ENCODE peak calls at places on chromosome 7, in five cellular contexts. O is aorta, L is right atrium auricular region, I is brain microvascular endothelial cell, S is esophagus squamous epithelium. D is an unnamed sample.
A peak's percentile ranks its signal among the peaks of the same experiment; 100 is the strongest.

GRCh38 chr7:42262907-42263466 is 26.0 kb upstream of the GLI3 start:
- DNase-seq in I (no peak), L (no peak), O (peak; percentile 81), S (no peak), D (no peak)

GRCh38 chr7:149495785-149496641 is 1.6 kb downstream of the ZNF746 start:
- DNase-seq in L (peak; percentile 92), I (peak; percentile 89), O (peak; percentile 86), S (no peak), D (no peak)

GRCh38 chr7:138468244-138469123 is 8.4 kb downstream of the TRIM24 start:
- DNase-seq in I (no peak), S (no peak), L (no peak), O (no peak), D (no peak)

GRCh38 chr7:151379534-151380198 is 30.2 kb downstream of the WDR86 start:
- DNase-seq in I (no peak), O (no peak), L (no peak), S (no peak), D (no peak)

GRCh38 chr7:155295511-155295910 is 2.2 kb upstream of the INSIG1 start:
- DNase-seq in S (no peak), L (peak; percentile 50), O (no peak), I (no peak), D (no peak)

GRCh38 chr7:103447073-103447960 is 1.3 kb upstream of the SLC26A5 start:
- DNase-seq in S (no peak), I (peak; percentile 46), O (no peak), L (no peak), D (no peak)

GRCh38 chr7:94289071-94289470 is 105.6 kb upstream of the COL1A2 start:
- DNase-seq in O (peak; percentile 72), L (peak; percentile 74), S (no peak), I (peak; percentile 87), D (no peak)

GRCh38 chr7:90180649-90181048 is 26.4 kb downstream of the STEAP1 start:
- DNase-seq in L (no peak), S (no peak), I (no peak), O (no peak), D (no peak)

GRCh38 chr7:149109969-149110368 is 16.2 kb downstream of the ZNF425 start:
- DNase-seq in S (no peak), O (no peak), L (no peak), I (no peak), D (no peak)

GRCh38 chr7:24361001-24361400 is 77.0 kb downstream of the NPY start:
- DNase-seq in I (no peak), S (no peak), L (no peak), O (no peak), D (no peak)

GRCh38 chr7:126140858-126141491 is 1111.8 kb downstream of the GRM8 start:
- DNase-seq in S (no peak), O (no peak), I (no peak), L (no peak), D (no peak)

GRCh38 chr7:158394936-158395335 is 192.7 kb downstream of the PTPRN2 start:
- DNase-seq in I (no peak), L (no peak), S (no peak), O (no peak), D (no peak)

GRCh38 chr7:14403587-14403986 is 414.1 kb upstream of the ETV1 start:
- DNase-seq in L (no peak), S (no peak), O (no peak), I (no peak), D (no peak)

GRCh38 chr7:100485514-100485913 is 1.8 kb downstream of the NYAP1 start:
- DNase-seq in O (no peak), S (no peak), I (no peak), L (no peak), D (no peak)

GRCh38 chr7:74051629-74052410 is 23.8 kb downstream of the ELN start:
- DNase-seq in O (peak; percentile 47), L (no peak), S (no peak), I (no peak), D (no peak)

GRCh38 chr7:54904130-54904529 is 114.7 kb upstream of the EGFR start:
- DNase-seq in O (no peak), L (no peak), S (no peak), I (peak; percentile 87), D (no peak)

GRCh38 chr7:44733708-44734481 is 14.8 kb upstream of the ZMIZ2 start:
- DNase-seq in L (no peak), O (no peak), S (no peak), I (peak; percentile 90), D (no peak)

GRCh38 chr7:155457544-155458316 is at the start of gene EN2:
- DNase-seq in I (no peak), O (no peak), S (no peak), L (no peak), D (no peak)

GRCh38 chr7:111014074-111014473 is 76.9 kb upstream of the LRRN3 start:
- DNase-seq in L (no peak), O (no peak), S (no peak), I (no peak), D (no peak)

GRCh38 chr7:21923663-21924062 is 22.0 kb downstream of the CDCA7L start:
- DNase-seq in I (peak; percentile 41), S (no peak), O (no peak), L (no peak), D (no peak)

GRCh38 chr7:27739301-27739913 is 555 bp upstream of the TAX1BP1 start:
- DNase-seq in I (no peak), S (no peak), O (no peak), L (peak; percentile 64), D (no peak)

GRCh38 chr7:27992092-27992491 is 188.5 kb downstream of the JAZF1 start:
- DNase-seq in O (no peak), I (no peak), S (no peak), L (no peak), D (no peak)

GRCh38 chr7:47636111-47636692 is 54.3 kb upstream of the TNS3 start:
- DNase-seq in L (no peak), O (no peak), I (no peak), S (no peak), D (no peak)

GRCh38 chr7:94315011-94315410 is 79.7 kb upstream of the COL1A2 start:
- DNase-seq in I (no peak), L (no peak), O (no peak), S (no peak), D (no peak)

GRCh38 chr7:121027761-121028681 is 39.5 kb downstream of the CPED1 start:
- DNase-seq in I (no peak), L (no peak), O (no peak), S (no peak), D (no peak)

GRCh38 chr7:156448918-156449317 is 191.7 kb upstream of the RNF32 start:
- DNase-seq in I (no peak), O (no peak), S (no peak), L (no peak), D (no peak)

GRCh38 chr7:116426428-116427156 is 72.9 kb upstream of the CAV2 start:
- DNase-seq in S (no peak), O (no peak), I (peak; percentile 81), L (no peak), D (no peak)

GRCh38 chr7:45892407-45893035 is 4.2 kb downstream of the IGFBP1 start:
- DNase-seq in L (no peak), O (no peak), S (no peak), I (no peak), D (no peak)

GRCh38 chr7:22356010-22356854 is 722 bp downstream of the RAPGEF5 start:
- DNase-seq in O (no peak), I (no peak), L (no peak), S (no peak), D (no peak)

DNA sequence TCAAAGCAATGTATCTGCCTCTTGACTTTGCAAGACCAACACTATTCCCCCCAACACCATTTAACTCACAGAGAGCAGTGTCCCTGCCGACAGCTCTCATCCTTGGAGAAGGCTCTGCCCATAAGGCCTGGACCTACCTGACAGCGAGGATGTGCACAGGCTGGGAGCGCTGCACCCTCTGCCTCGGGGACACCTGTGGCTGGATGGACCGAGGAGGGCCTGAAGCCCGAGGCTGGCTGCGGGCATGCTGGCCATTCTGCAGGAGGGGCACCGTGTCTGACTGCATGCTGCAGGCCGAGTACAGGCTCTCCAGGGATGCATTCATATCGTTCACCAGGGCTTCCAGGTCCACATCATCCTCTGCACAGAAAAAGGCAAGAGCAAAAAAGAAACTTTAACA is 108.4 kb downstream of the GRB10 start:
- DNase-seq in S (no peak), L (no peak), I (no peak), O (no peak), D (no peak)
- H3K36me3 ChIP-seq in S (peaks cover 27% of the 10 kb centered on the region), L (peaks cover 18% of the 10 kb centered on the region), I (peaks cover 29% of the 10 kb centered on the region), O (no peaks in the 10 kb centered on the region), D (no peaks in the 10 kb centered on the region)

DNA sequence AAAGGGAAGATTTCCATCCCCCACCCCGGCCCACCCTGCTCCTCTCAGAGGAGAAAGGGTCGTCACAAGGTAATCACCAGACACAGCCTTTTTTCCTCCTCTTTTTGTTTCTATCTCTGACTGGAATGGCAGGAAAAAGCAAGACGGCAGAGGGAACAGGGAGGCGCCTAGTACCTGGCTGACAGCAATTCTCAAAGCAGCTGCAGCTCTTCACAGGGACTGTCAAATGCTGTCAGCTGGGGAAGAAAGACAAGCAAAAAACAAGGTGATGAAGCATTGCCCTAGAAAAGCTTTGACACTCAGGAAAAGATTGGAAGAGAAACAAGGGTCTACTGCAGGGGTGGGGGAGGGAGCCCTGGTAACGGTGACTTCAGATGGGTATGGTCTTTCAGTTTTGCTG is 52.7 kb downstream of the GNA12 start:
- DNase-seq in L (no peak), S (no peak), I (no peak), O (no peak), D (no peak)
- H3K36me3 ChIP-seq in L (peaks cover 38% of the 10 kb centered on the region), S (peaks cover 46% of the 10 kb centered on the region), I (peaks cover 38% of the 10 kb centered on the region), O (no peaks in the 10 kb centered on the region), D (peaks cover 23% of the 10 kb centered on the region)

GRCh38 chr7:87658553-87658952 is 30.4 kb downstream of the RUNDC3B start:
- DNase-seq in I (no peak), S (no peak), L (no peak), O (no peak), D (no peak)
- H3K36me3 ChIP-seq in I (no peaks in the 10 kb centered on the region), S (no peaks in the 10 kb centered on the region), L (no peaks in the 10 kb centered on the region), O (no peaks in the 10 kb centered on the region), D (no peaks in the 10 kb centered on the region)

GRCh38 chr7:98949336-98950044 is 71.2 kb downstream of the TRRAP start:
- DNase-seq in L (no peak), O (no peak), I (no peak), S (no peak), D (no peak)
- H3K36me3 ChIP-seq in L (peaks cover 94% of the 10 kb centered on the region), O (no peaks in the 10 kb centered on the region), I (peaks cover 71% of the 10 kb centered on the region), S (peaks cover 100% of the 10 kb centered on the region), D (peaks cover 95% of the 10 kb centered on the region)

DNA sequence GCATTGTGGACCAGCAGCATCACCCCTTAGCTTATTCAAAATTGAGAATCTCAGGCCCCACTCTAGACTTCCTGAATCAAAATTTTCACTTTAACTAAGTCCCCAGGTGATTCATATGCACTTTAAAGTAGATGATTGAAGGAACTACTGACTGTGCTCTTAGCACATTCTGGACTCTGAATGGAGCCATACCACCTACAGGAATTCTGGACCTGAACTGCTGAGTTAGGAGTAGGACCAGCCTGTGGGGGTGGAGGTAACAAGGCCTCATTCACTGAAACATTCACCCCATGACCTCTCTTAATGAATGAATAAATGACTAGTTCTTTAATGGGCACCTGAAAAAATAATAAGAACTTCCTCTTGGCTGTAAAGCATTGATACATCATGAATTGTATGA is 7.3 kb downstream of the PDK4 start:
- DNase-seq in S (no peak), O (no peak), I (no peak), L (no peak), D (no peak)
- H3K36me3 ChIP-seq in S (peaks cover 95% of the 10 kb centered on the region), O (peaks cover 2% of the 10 kb centered on the region), I (no peaks in the 10 kb centered on the region), L (peaks cover 100% of the 10 kb centered on the region), D (no peaks in the 10 kb centered on the region)

GRCh38 chr7:92823042-92823441 is 13.3 kb downstream of the CDK6 start:
- DNase-seq in L (no peak), I (no peak), S (no peak), O (no peak), D (no peak)
- H3K36me3 ChIP-seq in L (no peaks in the 10 kb centered on the region), I (peaks cover 4% of the 10 kb centered on the region), S (no peaks in the 10 kb centered on the region), O (no peaks in the 10 kb centered on the region), D (no peaks in the 10 kb centered on the region)